ENCODE peak calls at places on chromosomes 4 and X, in five cellular contexts. S is OCI-LY7; U is Peyer's patch; Y is CD8-positive, alpha-beta memory T cell; P is right cardiac atrium. V is an unnamed sample.

GRCh38 chr4:170089274-170089742 is 448 bp downstream of the AADAT start:
- DNase-seq in S (no peak), U (no peak), Y (no peak), P (no peak), V (peak; percentile 42)

GRCh38 chr4:29553842-29554241 is 1166.3 kb upstream of the PCDH7 start:
- DNase-seq in S (no peak), U (no peak), Y (no peak), P (no peak), V (no peak)

GRCh38 chr4:182179105-182179504 is 64.1 kb upstream of the TENM3 start:
- DNase-seq in S (no peak), U (no peak), Y (no peak), P (no peak), V (no peak)

GRCh38 chr4:82614868-82615449 is 53.2 kb upstream of the TMEM150C start:
- DNase-seq in S (no peak), U (no peak), Y (no peak), P (no peak), V (no peak)

GRCh38 chr4:53532521-53532920 is 58.8 kb downstream of the LNX1 start:
- DNase-seq in S (no peak), U (no peak), Y (no peak), P (no peak), V (no peak)

GRCh38 chrX:11272863-11273262 is 20.4 kb upstream of the AMELX start:
- DNase-seq in S (no peak), U (no peak), Y (no peak), P (no peak), V (no peak)

GRCh38 chr4:33067221-33067620 is 2347.1 kb downstream of the PCDH7 start:
- DNase-seq in S (no peak), U (no peak), Y (no peak), P (no peak), V (no peak)

GRCh38 chr4:119113033-119113655 is 22.5 kb upstream of the MYOZ2 start:
- DNase-seq in S (no peak), U (no peak), Y (no peak), P (no peak), V (no peak)

GRCh38 chr4:182694551-182694950 is 222.6 kb downstream of the DCTD start:
- DNase-seq in S (no peak), U (no peak), Y (no peak), P (no peak), V (no peak)

GRCh38 chr4:77817304-77818076 is 1.7 kb downstream of the CNOT6L start:
- DNase-seq in S (peak; percentile 73), U (no peak), Y (no peak), P (no peak), V (peak; percentile 47)

GRCh38 chr4:172480471-172480870 is 667.3 kb downstream of the GALNTL6 start:
- DNase-seq in S (no peak), U (no peak), Y (no peak), P (no peak), V (no peak)

GRCh38 chrX:39869846-39870601 is 227.7 kb downstream of the BCOR start:
- DNase-seq in S (no peak), U (no peak), Y (peak; percentile 48), P (no peak), V (no peak)

GRCh38 chr4:142347241-142347640 is 498.9 kb downstream of the INPP4B start:
- DNase-seq in S (no peak), U (no peak), Y (no peak), P (no peak), V (no peak)

GRCh38 chr4:173990879-173991231 is 292.6 kb downstream of the FBXO8 start:
- DNase-seq in S (no peak), U (no peak), Y (no peak), P (peak; percentile 91), V (peak; percentile 34)

GRCh38 chrX:136030357-136031225 is 45.4 kb downstream of the SLC9A6 start:
- DNase-seq in S (no peak), U (no peak), Y (no peak), P (peak; percentile 74), V (peak; percentile 26)

GRCh38 chrX:45767021-45767491 is 566.4 kb upstream of the DIPK2B start:
- DNase-seq in S (no peak), U (no peak), Y (no peak), P (no peak), V (no peak)

GRCh38 chrX:19924285-19924684 is 36.9 kb upstream of the SH3KBP1 start:
- DNase-seq in S (no peak), U (no peak), Y (no peak), P (no peak), V (no peak)

GRCh38 chr4:74631988-74632387 is 162.3 kb downstream of the BTC start:
- DNase-seq in S (no peak), U (no peak), Y (no peak), P (no peak), V (no peak)
- H3K4me1 ChIP-seq in S (no peaks in the 10 kb centered on the region), U (no peaks in the 10 kb centered on the region), Y (peaks cover 14% of the 10 kb centered on the region), P (peaks cover 2% of the 10 kb centered on the region), V (no peaks in the 10 kb centered on the region)

GRCh38 chr4:3387154-3387942 is 54.4 kb upstream of the HGFAC start:
- DNase-seq in S (peak; percentile 71), U (no peak), Y (no peak), P (peak; percentile 37), V (no peak)
- H3K4me1 ChIP-seq in S (peaks cover 29% of the 10 kb centered on the region), U (no peaks in the 10 kb centered on the region), Y (no peaks in the 10 kb centered on the region), P (peaks cover 4% of the 10 kb centered on the region), V (no peaks in the 10 kb centered on the region)

GRCh38 chr4:3371038-3371437 is 70.7 kb upstream of the HGFAC start:
- DNase-seq in S (no peak), U (no peak), Y (no peak), P (no peak), V (no peak)
- H3K4me1 ChIP-seq in S (peaks cover 12% of the 10 kb centered on the region), U (no peaks in the 10 kb centered on the region), Y (peaks cover 33% of the 10 kb centered on the region), P (peaks cover 5% of the 10 kb centered on the region), V (no peaks in the 10 kb centered on the region)

DNA sequence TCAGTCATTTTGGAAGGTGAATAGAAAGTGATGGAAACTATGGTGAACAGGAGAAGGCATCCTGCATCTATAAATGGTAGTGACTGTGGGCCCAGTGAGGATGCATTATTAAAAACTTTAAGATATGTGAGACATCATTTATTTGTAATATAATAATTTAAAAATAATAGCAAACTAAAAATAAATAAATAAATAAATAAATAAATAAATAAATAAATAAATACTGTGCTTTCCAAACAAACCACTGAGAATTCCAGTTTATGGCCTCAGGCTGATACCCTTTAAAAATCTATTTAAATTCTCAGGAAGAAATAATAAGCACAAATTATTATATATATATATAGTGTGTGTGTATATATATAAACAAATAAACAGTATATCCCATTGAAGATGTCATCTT is 248.0 kb upstream of the DCAF8L1 start:
- DNase-seq in S (no peak), U (no peak), Y (no peak), P (no peak), V (no peak)
- H3K4me1 ChIP-seq in S (no peaks in the 10 kb centered on the region), U (no peaks in the 10 kb centered on the region), Y (no peaks in the 10 kb centered on the region), P (no peaks in the 10 kb centered on the region), V (no peaks in the 10 kb centered on the region)

GRCh38 chr4:76203541-76203940 is 10.1 kb downstream of the SCARB2 start:
- DNase-seq in S (no peak), U (no peak), Y (no peak), P (no peak), V (peak; percentile 15)
- H3K4me1 ChIP-seq in S (peaks cover 18% of the 10 kb centered on the region), U (peaks cover 3% of the 10 kb centered on the region), Y (peaks cover 17% of the 10 kb centered on the region), P (peaks cover 19% of the 10 kb centered on the region), V (peaks cover 43% of the 10 kb centered on the region)

V was measured in colonic mucosa.